ENCODE peak calls at places on chromosomes 3 and 15, in four cellular contexts. H, Q, O and E are unnamed samples.
A peak's percentile ranks its signal among the peaks of the same experiment; 100 is the strongest.

GRCh38 chr3:30078736-30079135 is 527.7 kb upstream of the TGFBR2 start:
- DNase-seq in H (no peak), Q (no peak), O (no peak), E (no peak)

GRCh38 chr15:25600751-25601150 is 161.9 kb upstream of the UBE3A start:
- DNase-seq in H (no peak), Q (no peak), O (no peak), E (no peak)

GRCh38 chr3:14243782-14244181 is 65.2 kb downstream of the LSM3 start:
- DNase-seq in H (no peak), Q (no peak), O (no peak), E (no peak)

GRCh38 chr3:116607205-116607604 is 102.4 kb upstream of the TUSC7 start:
- DNase-seq in H (no peak), Q (no peak), O (no peak), E (no peak)

GRCh38 chr3:44476181-44476599 is 1.3 kb downstream of the ZNF445 start:
- DNase-seq in H (no peak), Q (no peak), O (peak; percentile 61), E (no peak)

GRCh38 chr3:164060923-164061322 is 1017.4 kb downstream of the SI start:
- DNase-seq in H (no peak), Q (no peak), O (no peak), E (no peak)

GRCh38 chr3:31885235-31885634 is 95.8 kb downstream of the OSBPL10 start:
- DNase-seq in H (no peak), Q (no peak), O (no peak), E (no peak)

GRCh38 chr15:68552773-68553172 is 26.0 kb upstream of the CORO2B start:
- DNase-seq in H (no peak), Q (no peak), O (no peak), E (no peak)

GRCh38 chr3:79032686-79033318 is 735.0 kb downstream of the ROBO1 start:
- DNase-seq in H (no peak), Q (peak; percentile 52), O (peak; percentile 51), E (no peak)

GRCh38 chr3:195893516-195893915 is 14.8 kb downstream of the TNK2 start:
- DNase-seq in H (no peak), Q (no peak), O (no peak), E (no peak)

GRCh38 chr3:184299488-184300376 is 691 bp downstream of the PSMD2 start:
- DNase-seq in H (no peak), Q (no peak), O (no peak), E (no peak)

GRCh38 chr15:65688462-65688861 is 66.7 kb downstream of the SLC24A1 start:
- DNase-seq in H (no peak), Q (no peak), O (no peak), E (no peak)

GRCh38 chr3:194955979-194956696 is 270.5 kb downstream of the FAM43A start:
- DNase-seq in H (no peak), Q (no peak), O (no peak), E (no peak)

GRCh38 chr3:99862208-99862607 is 44.5 kb downstream of the CMSS1 start:
- DNase-seq in H (no peak), Q (no peak), O (no peak), E (no peak)

GRCh38 chr3:41200669-41201021 is 1.3 kb downstream of the CTNNB1 start:
- DNase-seq in H (no peak), Q (peak; percentile 43), O (no peak), E (no peak)

GRCh38 chr3:41198950-41199865 is at the start of gene CTNNB1:
- DNase-seq in H (peak; percentile 49), Q (peak; percentile 71), O (peak; percentile 90), E (peak; percentile 47)

GRCh38 chr3:41198046-41198445 is 1.3 kb upstream of the CTNNB1 start:
- DNase-seq in H (no peak), Q (no peak), O (no peak), E (no peak)

GRCh38 chr3:41198526-41198925 is 779 bp upstream of the CTNNB1 start:
- DNase-seq in H (no peak), Q (peak; percentile 20), O (no peak), E (no peak)

GRCh38 chr3:41199866-41200668 is 762 bp downstream of the CTNNB1 start:
- DNase-seq in H (peak; percentile 36), Q (no peak), O (peak; percentile 85), E (peak; percentile 40)
- TF ChIP-seq TAF1 in H (no peak), Q (no peak), O (no peak), E (no peak)

GRCh38 chr15:87579537-87579936 is 677.0 kb downstream of the NTRK3 start:
- DNase-seq in H (no peak), Q (no peak), O (no peak), E (no peak)

GRCh38 chr15:87578776-87579175 is 677.8 kb downstream of the NTRK3 start:
- DNase-seq in H (no peak), Q (no peak), O (no peak), E (no peak)

GRCh38 chr15:87577336-87577735 is 679.2 kb downstream of the NTRK3 start:
- DNase-seq in H (no peak), Q (no peak), O (no peak), E (no peak)

GRCh38 chr15:87575896-87576295 is 680.6 kb downstream of the NTRK3 start:
- DNase-seq in H (no peak), Q (no peak), O (no peak), E (no peak)

GRCh38 chr15:87576486-87577176 is 679.9 kb downstream of the NTRK3 start:
- DNase-seq in H (no peak), Q (no peak), O (no peak), E (no peak)
- TF ChIP-seq POLR2AphosphoS5 in H (no peak), Q (no peak), O (no peak), E (no peak)

GRCh38 chr15:55661431-55661830 is 73.3 kb upstream of the PYGO1 start:
- DNase-seq in H (no peak), Q (peak; percentile 69), O (no peak), E (no peak)
- TF ChIP-seq TAF1 in H (no peak), Q (no peak), O (no peak), E (no peak)

DNA sequence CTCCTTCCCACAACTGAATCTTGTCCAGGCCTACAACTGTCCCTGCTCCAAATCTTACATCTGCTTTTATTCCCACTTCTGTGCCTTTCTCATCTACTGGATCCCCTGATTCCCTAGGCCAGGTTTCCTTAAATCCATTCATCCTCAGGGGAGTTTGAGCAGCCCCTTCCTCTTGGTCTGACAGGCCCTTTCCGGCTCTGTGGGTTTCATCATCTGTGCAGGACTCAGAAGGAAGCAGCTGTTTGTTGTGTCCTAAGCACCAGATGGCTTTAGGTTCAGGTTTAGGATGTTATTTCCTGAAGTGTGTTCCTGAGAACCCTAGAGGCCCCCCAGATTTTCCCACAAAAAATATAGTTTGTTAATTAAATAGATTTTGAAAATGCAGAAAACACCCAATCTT is 127.9 kb upstream of the IL12A start:
- DNase-seq in H (no peak), Q (no peak), O (no peak), E (no peak)
- TF ChIP-seq POLR2AphosphoS5 in H (no peak), Q (no peak), O (no peak), E (no peak)

DNA sequence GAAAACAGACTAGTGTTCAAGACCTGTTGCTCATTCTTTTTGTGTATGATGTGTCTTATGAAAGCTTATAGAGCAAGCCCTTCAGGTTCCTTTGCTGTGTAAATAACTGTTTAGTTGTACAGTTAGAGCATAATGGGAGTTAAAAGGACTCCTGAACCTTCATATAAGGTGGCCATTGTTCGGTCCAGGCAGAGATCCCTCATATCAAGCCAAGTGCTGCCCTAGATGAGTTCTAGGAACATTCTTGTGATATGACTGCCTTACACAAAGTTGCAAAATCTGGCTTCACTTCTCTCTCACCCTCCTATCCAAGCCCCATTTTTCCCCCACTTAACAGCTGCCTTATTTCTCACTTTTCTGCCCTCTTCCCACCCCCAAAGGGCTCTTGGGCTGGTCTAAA is 26.9 kb downstream of the GYG1 start:
- DNase-seq in H (no peak), Q (peak; percentile 91), O (no peak), E (no peak)
- TF ChIP-seq TAF1 in H (no peak), Q (no peak), O (no peak), E (no peak)

GRCh38 chr3:188542196-188542595 is 388.2 kb downstream of the LPP start:
- DNase-seq in H (no peak), Q (peak; percentile 67), O (no peak), E (no peak)
- TF ChIP-seq POLR2AphosphoS5 in H (no peak), Q (no peak), O (no peak), E (no peak)

GRCh38 chr3:18556503-18556902 is 131.4 kb upstream of the SATB1 start:
- DNase-seq in H (no peak), Q (no peak), O (no peak), E (no peak)
- TF ChIP-seq TAF1 in H (no peak), Q (no peak), O (no peak), E (no peak)

DNA sequence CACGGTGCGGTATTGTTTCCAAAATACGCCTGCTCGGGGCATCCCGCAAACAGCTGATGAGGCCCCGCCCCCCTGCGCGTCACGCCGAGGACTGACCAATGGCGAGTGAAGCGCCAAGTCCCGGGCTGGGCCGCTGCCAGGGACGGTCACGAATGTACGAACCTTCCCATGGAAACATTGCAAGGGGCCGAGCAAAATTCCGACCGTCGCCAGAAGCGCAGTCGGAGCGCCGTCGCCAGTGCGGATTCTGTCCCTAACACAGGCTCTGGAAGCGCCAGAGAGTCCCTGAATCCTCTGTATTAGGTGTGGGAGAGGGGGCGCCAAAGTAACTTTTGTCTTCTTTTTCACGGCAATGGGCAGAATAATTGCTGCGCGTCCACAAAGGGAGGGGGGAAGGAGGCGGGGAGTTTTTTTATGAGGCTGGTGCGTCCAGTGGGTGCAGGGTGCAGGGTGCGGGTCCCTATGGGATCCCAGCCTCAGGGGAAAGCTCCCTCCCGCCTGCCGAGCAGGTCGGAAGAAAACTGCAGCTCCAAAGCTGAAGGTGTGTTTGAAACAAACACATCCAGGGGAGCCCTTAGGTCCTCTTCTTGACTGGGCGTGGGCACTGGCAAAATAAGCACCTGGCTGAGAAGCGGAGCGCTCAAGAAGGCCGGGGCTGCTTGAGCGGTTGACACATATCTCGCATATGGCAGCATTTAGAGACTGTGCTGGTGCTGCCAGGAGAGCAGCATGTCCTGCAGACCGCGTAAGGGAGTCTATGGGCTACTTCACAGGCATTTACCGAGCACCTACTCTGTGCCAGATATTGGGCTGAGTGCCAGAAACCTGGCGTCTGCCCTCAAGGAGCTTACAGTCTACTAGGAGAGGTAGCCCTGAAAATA is at the start of gene BMF:
- DNase-seq in H (peak; percentile 92), Q (peak; percentile 97), O (peak; percentile 97), E (peak; percentile 93)
- TF ChIP-seq POLR2AphosphoS5 in H (no peak), Q (no peak), O (no peak), E (no peak)